ENCODE peak calls at places on chromosomes 7 and 10, in six cellular contexts. One of them, this sample, is unnamed. For H3K4me1, the result is how much of the 10 kb centered on the place peaks cover.

GRCh38 chr10:69660296-69660695 is 30.2 kb downstream of the FAM241B start:
- DNase-seq in H9: no peak
- DNase-seq in IMR-90: no peak
- DNase-seq in trophoblast cell: no peak
- DNase-seq in mesenchymal stem cell: no peak
- DNase-seq in H1: no peak
- DNase-seq in this sample: no peak

GRCh38 chr7:142908921-142909870 is 23.7 kb upstream of the TRPV6 start:
- DNase-seq in mesenchymal stem cell: no peak
- DNase-seq in H9: peak
- DNase-seq in H1: no peak
- DNase-seq in trophoblast cell: peak
- DNase-seq in IMR-90: no peak
- DNase-seq in this sample: no peak

GRCh38 chr10:47438857-47439474 is 44.9 kb downstream of the ANXA8 start:
- DNase-seq in mesenchymal stem cell: peak
- DNase-seq in H9: peak
- DNase-seq in trophoblast cell: peak
- DNase-seq in H1: no peak
- DNase-seq in IMR-90: peak
- DNase-seq in this sample: peak

GRCh38 chr7:105611856-105612775 is 30.8 kb upstream of the EFCAB10 start:
- DNase-seq in trophoblast cell: no peak
- DNase-seq in mesenchymal stem cell: peak
- DNase-seq in H9: no peak
- DNase-seq in IMR-90: peak
- DNase-seq in H1: no peak
- DNase-seq in this sample: no peak

GRCh38 chr7:76318488-76319353 is 16.2 kb downstream of the HSPB1 start:
- DNase-seq in H9: peak
- DNase-seq in H1: no peak
- DNase-seq in mesenchymal stem cell: peak
- DNase-seq in IMR-90: peak
- DNase-seq in trophoblast cell: peak
- DNase-seq in this sample: peak

GRCh38 chr7:92747041-92747835 is 89.1 kb downstream of the CDK6 start:
- DNase-seq in trophoblast cell: no peak
- DNase-seq in mesenchymal stem cell: peak
- DNase-seq in IMR-90: peak
- DNase-seq in H1: no peak
- DNase-seq in H9: no peak
- DNase-seq in this sample: no peak

GRCh38 chr10:86648706-86649426 is 5.5 kb upstream of the OPN4 start:
- DNase-seq in H9: no peak
- DNase-seq in mesenchymal stem cell: peak
- DNase-seq in H1: no peak
- DNase-seq in IMR-90: peak
- DNase-seq in trophoblast cell: no peak
- DNase-seq in this sample: no peak

GRCh38 chr10:21099291-21099800 is 202.2 kb upstream of the NEBL start:
- DNase-seq in trophoblast cell: no peak
- DNase-seq in H1: no peak
- DNase-seq in mesenchymal stem cell: no peak
- DNase-seq in IMR-90: no peak
- DNase-seq in H9: no peak
- DNase-seq in this sample: no peak

GRCh38 chr7:26857534-26858228 is 6.7 kb downstream of the SKAP2 start:
- DNase-seq in IMR-90: peak
- DNase-seq in mesenchymal stem cell: peak
- DNase-seq in H9: peak
- DNase-seq in trophoblast cell: peak
- DNase-seq in H1: peak
- DNase-seq in this sample: peak

GRCh38 chr7:158829021-158829341 is 328 bp downstream of the ESYT2 start:
- DNase-seq in trophoblast cell: peak
- DNase-seq in IMR-90: peak
- DNase-seq in H1: no peak
- DNase-seq in H9: peak
- DNase-seq in mesenchymal stem cell: peak
- DNase-seq in this sample: peak

GRCh38 chr10:73307203-73307800 is 51.4 kb downstream of the CFAP70 start:
- DNase-seq in trophoblast cell: no peak
- DNase-seq in H1: no peak
- DNase-seq in mesenchymal stem cell: no peak
- DNase-seq in H9: no peak
- DNase-seq in IMR-90: no peak
- DNase-seq in this sample: no peak

GRCh38 chr10:73304876-73305275 is 52.4 kb upstream of the MRPS16 start:
- DNase-seq in H1: no peak
- DNase-seq in mesenchymal stem cell: no peak
- DNase-seq in trophoblast cell: no peak
- DNase-seq in H9: no peak
- DNase-seq in IMR-90: no peak
- DNase-seq in this sample: no peak

GRCh38 chr10:73310475-73310874 is 48.2 kb downstream of the CFAP70 start:
- DNase-seq in trophoblast cell: no peak
- DNase-seq in H1: no peak
- DNase-seq in IMR-90: no peak
- DNase-seq in mesenchymal stem cell: no peak
- DNase-seq in H9: no peak
- DNase-seq in this sample: no peak

DNA sequence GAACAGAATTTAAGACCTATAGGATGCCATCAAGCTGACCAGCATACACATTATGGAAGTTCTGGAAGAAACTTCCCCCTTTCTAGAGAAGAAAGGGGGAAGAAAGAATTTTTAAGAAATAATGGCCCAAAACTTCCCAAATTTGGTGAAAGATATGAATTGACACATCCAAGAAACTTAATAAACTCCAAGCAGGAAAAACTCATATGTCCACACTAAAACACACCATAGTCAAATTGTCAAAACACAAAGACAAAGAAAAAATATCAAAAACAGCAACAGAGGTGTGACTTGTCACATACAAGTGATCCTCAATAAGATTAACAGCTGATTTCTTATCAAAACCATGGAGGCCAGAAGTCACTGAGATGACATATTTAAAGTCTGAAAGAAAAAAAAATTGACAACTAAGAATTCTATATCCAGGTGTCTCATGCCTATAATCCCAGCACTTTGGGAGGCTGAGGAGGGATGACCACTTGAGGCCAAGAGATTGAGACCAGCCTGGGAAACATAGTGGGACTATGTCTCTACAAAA is 52.4 kb downstream of the CFAP70 start:
- DNase-seq in H9: no peak
- DNase-seq in trophoblast cell: no peak
- DNase-seq in mesenchymal stem cell: no peak
- DNase-seq in H1: no peak
- DNase-seq in IMR-90: no peak
- DNase-seq in this sample: no peak
- H3K14ac ChIP-seq in H9: no peak
- H3K14ac ChIP-seq in trophoblast cell: no peak
- H3K14ac ChIP-seq in mesenchymal stem cell: no peak
- H3K14ac ChIP-seq in H1: no peak
- H3K14ac ChIP-seq in IMR-90: no peak
- H3K14ac ChIP-seq in this sample: no peak

DNA sequence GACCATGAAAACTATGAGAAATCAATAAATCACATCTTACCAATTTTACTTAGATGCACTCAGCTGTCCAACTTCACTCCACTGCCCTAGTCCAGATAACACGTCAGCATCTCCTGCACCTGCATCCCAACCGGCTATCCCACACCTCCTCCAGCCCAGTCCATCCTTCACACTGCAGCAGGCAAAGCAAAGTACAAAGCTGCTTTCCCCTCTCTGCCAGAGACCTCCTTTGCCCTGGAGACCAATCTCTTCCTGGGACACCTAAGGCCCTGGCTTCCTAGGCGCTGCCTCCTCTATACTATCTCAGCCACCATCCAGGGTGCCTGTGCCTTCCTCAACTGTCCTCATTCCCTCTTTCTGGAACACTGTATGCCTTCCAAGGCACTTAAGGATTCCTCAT is 90.3 kb upstream of the DDC start:
- DNase-seq in trophoblast cell: no peak
- DNase-seq in IMR-90: no peak
- DNase-seq in mesenchymal stem cell: no peak
- DNase-seq in H9: no peak
- DNase-seq in H1: no peak
- DNase-seq in this sample: no peak
- H3K4me1 ChIP-seq in trophoblast cell: under half
- H3K4me1 ChIP-seq in IMR-90: under half
- H3K4me1 ChIP-seq in mesenchymal stem cell: under half
- H3K4me1 ChIP-seq in H9: under half
- H3K4me1 ChIP-seq in H1: under half
- H3K4me1 ChIP-seq in this sample: under half

GRCh38 chr10:35696392-35696791 is 54.3 kb upstream of the FZD8 start:
- DNase-seq in trophoblast cell: peak
- DNase-seq in IMR-90: no peak
- DNase-seq in mesenchymal stem cell: no peak
- DNase-seq in H9: no peak
- DNase-seq in H1: no peak
- DNase-seq in this sample: no peak
- H3K14ac ChIP-seq in trophoblast cell: no peak
- H3K14ac ChIP-seq in IMR-90: no peak
- H3K14ac ChIP-seq in mesenchymal stem cell: no peak
- H3K14ac ChIP-seq in H9: no peak
- H3K14ac ChIP-seq in H1: no peak
- H3K14ac ChIP-seq in this sample: no peak

DNA sequence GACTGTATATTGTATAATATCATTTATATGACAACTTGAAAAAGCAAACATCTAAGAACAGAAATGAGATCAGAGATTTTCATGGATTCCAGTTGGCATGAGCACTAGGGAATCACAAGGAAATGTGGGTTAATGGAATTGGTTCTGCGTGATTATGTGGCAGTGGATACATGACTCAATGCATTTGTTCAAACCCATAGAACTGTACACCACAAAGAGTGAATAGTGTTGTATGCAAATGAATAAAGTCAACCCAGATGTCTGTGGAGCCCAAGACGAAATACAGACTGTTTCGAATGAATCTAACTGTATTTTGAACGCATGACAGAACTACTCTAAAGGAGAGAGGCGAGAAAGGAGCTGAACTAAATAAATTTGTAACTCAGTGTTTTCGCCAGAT is 636.5 kb upstream of the SEMA3D start:
- DNase-seq in H1: no peak
- DNase-seq in H9: no peak
- DNase-seq in trophoblast cell: no peak
- DNase-seq in mesenchymal stem cell: no peak
- DNase-seq in IMR-90: no peak
- DNase-seq in this sample: no peak
- H3K4me1 ChIP-seq in H1: under half
- H3K4me1 ChIP-seq in H9: under half
- H3K4me1 ChIP-seq in trophoblast cell: under half
- H3K4me1 ChIP-seq in mesenchymal stem cell: under half
- H3K4me1 ChIP-seq in IMR-90: under half
- H3K4me1 ChIP-seq in this sample: under half

GRCh38 chr10:13820119-13820518 is 233.4 kb downstream of the PRPF18 start:
- DNase-seq in H9: no peak
- DNase-seq in IMR-90: no peak
- DNase-seq in trophoblast cell: no peak
- DNase-seq in H1: no peak
- DNase-seq in mesenchymal stem cell: no peak
- DNase-seq in this sample: no peak

GRCh38 chr10:13827418-13827817 is 240.7 kb downstream of the PRPF18 start:
- DNase-seq in H9: no peak
- DNase-seq in mesenchymal stem cell: no peak
- DNase-seq in IMR-90: peak
- DNase-seq in trophoblast cell: no peak
- DNase-seq in H1: no peak
- DNase-seq in this sample: no peak

GRCh38 chr10:13820591-13821377 is 234.0 kb downstream of the PRPF18 start:
- DNase-seq in H9: no peak
- DNase-seq in trophoblast cell: no peak
- DNase-seq in mesenchymal stem cell: no peak
- DNase-seq in H1: no peak
- DNase-seq in IMR-90: no peak
- DNase-seq in this sample: no peak

GRCh38 chr10:13822475-13822874 is 235.7 kb downstream of the PRPF18 start:
- DNase-seq in H9: no peak
- DNase-seq in IMR-90: no peak
- DNase-seq in H1: no peak
- DNase-seq in trophoblast cell: no peak
- DNase-seq in mesenchymal stem cell: no peak
- DNase-seq in this sample: no peak

DNA sequence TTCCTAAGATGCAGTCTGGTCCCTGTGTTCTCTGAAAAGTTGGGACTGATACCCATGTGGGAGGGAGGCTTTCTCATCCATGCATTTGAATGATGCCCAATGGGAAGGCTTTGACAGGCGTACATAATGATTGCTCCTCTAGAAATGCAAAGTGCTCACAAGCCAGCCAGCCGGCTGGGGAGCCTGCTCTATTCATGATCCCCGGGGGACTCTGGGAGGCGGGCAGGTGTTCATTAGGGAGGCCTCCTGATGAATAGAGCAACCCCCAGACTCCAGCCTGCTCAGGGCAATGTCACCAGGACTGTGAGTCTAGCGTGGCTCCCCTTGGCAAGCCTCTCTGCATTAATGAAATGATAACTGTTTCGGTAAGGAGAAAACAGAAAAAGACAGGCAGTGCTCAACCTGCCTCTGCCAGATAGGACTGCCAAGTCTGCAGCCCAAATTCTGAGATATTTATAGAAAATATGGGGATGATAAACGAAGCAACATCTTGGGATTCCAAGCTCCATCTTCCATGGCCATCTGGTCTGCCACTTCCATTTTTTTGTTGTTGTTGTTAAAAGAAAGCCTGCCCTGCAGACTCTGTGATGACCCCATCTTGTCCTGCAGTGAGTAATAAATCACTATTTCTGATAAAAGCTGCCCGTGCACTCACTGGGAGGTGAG is 236.4 kb downstream of the PRPF18 start:
- DNase-seq in mesenchymal stem cell: no peak
- DNase-seq in trophoblast cell: no peak
- DNase-seq in IMR-90: no peak
- DNase-seq in H1: peak
- DNase-seq in H9: peak
- DNase-seq in this sample: no peak
- H3K14ac ChIP-seq in mesenchymal stem cell: no peak
- H3K14ac ChIP-seq in trophoblast cell: no peak
- H3K14ac ChIP-seq in IMR-90: no peak
- H3K14ac ChIP-seq in H1: no peak
- H3K14ac ChIP-seq in H9: no peak
- H3K14ac ChIP-seq in this sample: no peak

DNA sequence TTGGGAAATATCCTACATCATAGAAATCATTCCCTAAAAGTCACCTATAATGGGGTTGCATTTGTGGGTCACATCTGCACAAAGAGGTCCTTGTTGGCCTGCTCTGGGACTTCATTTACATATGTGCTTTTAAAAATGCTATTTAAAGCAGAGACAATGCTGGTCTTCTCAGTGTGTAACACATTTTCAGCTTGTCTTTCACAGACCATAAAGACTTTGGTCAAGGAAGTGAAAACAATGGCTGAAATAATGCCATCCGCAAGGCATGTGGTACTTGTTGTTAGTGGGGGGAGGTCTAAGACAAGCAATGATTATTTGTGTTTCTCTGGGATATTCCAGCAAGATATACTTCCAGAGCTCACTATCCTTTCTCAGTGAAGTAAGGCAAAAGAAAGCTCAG is 84.6 kb upstream of the PDLIM1 start:
- DNase-seq in H1: no peak
- DNase-seq in mesenchymal stem cell: no peak
- DNase-seq in IMR-90: no peak
- DNase-seq in trophoblast cell: no peak
- DNase-seq in H9: no peak
- DNase-seq in this sample: no peak
- H3K4me1 ChIP-seq in H1: under half
- H3K4me1 ChIP-seq in mesenchymal stem cell: under half
- H3K4me1 ChIP-seq in IMR-90: under half
- H3K4me1 ChIP-seq in trophoblast cell: under half
- H3K4me1 ChIP-seq in H9: under half
- H3K4me1 ChIP-seq in this sample: under half

GRCh38 chr10:63718006-63718405 is 196.8 kb downstream of the REEP3 start:
- DNase-seq in IMR-90: no peak
- DNase-seq in H9: no peak
- DNase-seq in trophoblast cell: no peak
- DNase-seq in mesenchymal stem cell: no peak
- DNase-seq in H1: no peak
- DNase-seq in this sample: no peak
- H3K14ac ChIP-seq in IMR-90: peak
- H3K14ac ChIP-seq in H9: no peak
- H3K14ac ChIP-seq in trophoblast cell: no peak
- H3K14ac ChIP-seq in mesenchymal stem cell: no peak
- H3K14ac ChIP-seq in H1: no peak
- H3K14ac ChIP-seq in this sample: no peak